ENCODE peak calls at places on chromosomes 4 and X, in five cellular contexts. Y is K562, Z is colonic mucosa, X is PC-3, T is heart right ventricle. U is an unnamed sample.

GRCh38 chr4:159070742-159071141 is 32.1 kb upstream of the RAPGEF2 start:
- DNase-seq in Y (no peak), Z (no peak), X (peak), T (no peak), U (no peak)

GRCh38 chr4:73589261-73589847 is 30.9 kb downstream of the RASSF6 start:
- DNase-seq in Y (no peak), Z (no peak), X (peak), T (no peak), U (no peak)

GRCh38 chrX:22043872-22044271 is 11.7 kb downstream of the PHEX start:
- DNase-seq in Y (no peak), Z (no peak), X (no peak), T (no peak), U (no peak)

GRCh38 chr4:82694892-82695291 is 103.7 kb downstream of the SCD5 start:
- DNase-seq in Y (no peak), Z (no peak), X (no peak), T (no peak), U (no peak)

GRCh38 chr4:6372649-6373525 is 99.5 kb downstream of the PPP2R2C start:
- DNase-seq in Y (peak), Z (no peak), X (peak), T (no peak), U (no peak)

GRCh38 chr4:8110071-8110986 is 48.3 kb downstream of the ABLIM2 start:
- DNase-seq in Y (peak), Z (no peak), X (peak), T (no peak), U (no peak)

GRCh38 chrX:81586091-81586490 is 384.2 kb downstream of the SH3BGRL start:
- DNase-seq in Y (no peak), Z (no peak), X (no peak), T (no peak), U (no peak)

GRCh38 chrX:70231666-70232065 is 2.8 kb upstream of the AWAT1 start:
- DNase-seq in Y (peak), Z (no peak), X (peak), T (no peak), U (no peak)

GRCh38 chrX:71958281-71958675 is 47.6 kb downstream of the NHSL2 start:
- DNase-seq in Y (no peak), Z (no peak), X (no peak), T (no peak), U (no peak)

GRCh38 chr4:93767917-93768316 is 60.6 kb upstream of the ATOH1 start:
- DNase-seq in Y (no peak), Z (no peak), X (no peak), T (no peak), U (no peak)

GRCh38 chr4:173990126-173990878 is 293.2 kb downstream of the FBXO8 start:
- DNase-seq in Y (peak), Z (no peak), X (peak), T (no peak), U (no peak)

GRCh38 chr4:89838005-89838404 is 1.0 kb upstream of the SNCA start:
- DNase-seq in Y (peak), Z (no peak), X (no peak), T (no peak), U (peak)

GRCh38 chr4:98687876-98688275 is 29.5 kb upstream of the TSPAN5 start:
- DNase-seq in Y (no peak), Z (no peak), X (no peak), T (no peak), U (no peak)

GRCh38 chr4:98673978-98674377 is 15.6 kb upstream of the TSPAN5 start:
- DNase-seq in Y (no peak), Z (no peak), X (no peak), T (no peak), U (no peak)

GRCh38 chrX:54495814-54496516 is at the start of gene FGD1:
- DNase-seq in Y (peak), Z (peak), X (peak), T (peak), U (peak)

GRCh38 chr4:26717332-26717731 is 133.4 kb downstream of the TBC1D19 start:
- DNase-seq in Y (no peak), Z (no peak), X (peak), T (no peak), U (no peak)

GRCh38 chr4:48906283-48907173 is at the start of gene OCIAD2:
- DNase-seq in Y (no peak), Z (peak), X (peak), T (peak), U (no peak)
- H3K27ac ChIP-seq in Y (no peak), Z (peak), X (peak), T (peak), U (no peak)

GRCh38 chrX:20212486-20213089 is 54.1 kb downstream of the RPS6KA3 start:
- DNase-seq in Y (no peak), Z (no peak), X (no peak), T (no peak), U (no peak)
- H3K27ac ChIP-seq in Y (no peak), Z (no peak), X (no peak), T (no peak), U (no peak)

GRCh38 chr4:1113311-1114009 is at the start of gene RNF212:
- DNase-seq in Y (no peak), Z (peak), X (no peak), T (peak), U (no peak)
- H3K27ac ChIP-seq in Y (no peak), Z (no peak), X (no peak), T (no peak), U (no peak)

GRCh38 chrX:114582698-114583395 is 1.0 kb upstream of the HTR2C start:
- DNase-seq in Y (no peak), Z (no peak), X (no peak), T (no peak), U (no peak)
- H3K27ac ChIP-seq in Y (no peak), Z (no peak), X (no peak), T (no peak), U (no peak)

GRCh38 chrX:13000311-13000811 is 25.5 kb downstream of the TMSB4X start:
- DNase-seq in Y (no peak), Z (no peak), X (peak), T (no peak), U (peak)
- H3K27ac ChIP-seq in Y (no peak), Z (peak), X (peak), T (peak), U (peak)

GRCh38 chr4:88745175-88745574 is 47.5 kb upstream of the NAP1L5 start:
- DNase-seq in Y (no peak), Z (no peak), X (no peak), T (no peak), U (no peak)

GRCh38 chr4:88747351-88747750 is 49.7 kb upstream of the NAP1L5 start:
- DNase-seq in Y (no peak), Z (no peak), X (no peak), T (no peak), U (no peak)

GRCh38 chr4:88745581-88746163 is 48.0 kb upstream of the NAP1L5 start:
- DNase-seq in Y (no peak), Z (no peak), X (no peak), T (no peak), U (no peak)

GRCh38 chr4:88744609-88745008 is 47.0 kb upstream of the NAP1L5 start:
- DNase-seq in Y (no peak), Z (no peak), X (no peak), T (no peak), U (no peak)

GRCh38 chr4:88746186-88746585 is 48.6 kb upstream of the NAP1L5 start:
- DNase-seq in Y (no peak), Z (no peak), X (no peak), T (no peak), U (no peak)
- H3K27ac ChIP-seq in Y (no peak), Z (no peak), X (no peak), T (peak), U (peak)

GRCh38 chr4:155832664-155833063 is 33.4 kb downstream of the ASIC5 start:
- DNase-seq in Y (no peak), Z (no peak), X (no peak), T (no peak), U (no peak)

GRCh38 chr4:155837203-155837796 is 28.8 kb downstream of the ASIC5 start:
- DNase-seq in Y (no peak), Z (no peak), X (no peak), T (no peak), U (no peak)
- H3K27ac ChIP-seq in Y (no peak), Z (no peak), X (no peak), T (no peak), U (no peak)

GRCh38 chrX:348461-349117 is 30.0 kb upstream of the GTPBP6 start:
- DNase-seq in Y (no peak), Z (no peak), X (no peak), T (no peak), U (no peak)
- H3K27ac ChIP-seq in Y (no peak), Z (no peak), X (no peak), T (peak), U (no peak)

DNA sequence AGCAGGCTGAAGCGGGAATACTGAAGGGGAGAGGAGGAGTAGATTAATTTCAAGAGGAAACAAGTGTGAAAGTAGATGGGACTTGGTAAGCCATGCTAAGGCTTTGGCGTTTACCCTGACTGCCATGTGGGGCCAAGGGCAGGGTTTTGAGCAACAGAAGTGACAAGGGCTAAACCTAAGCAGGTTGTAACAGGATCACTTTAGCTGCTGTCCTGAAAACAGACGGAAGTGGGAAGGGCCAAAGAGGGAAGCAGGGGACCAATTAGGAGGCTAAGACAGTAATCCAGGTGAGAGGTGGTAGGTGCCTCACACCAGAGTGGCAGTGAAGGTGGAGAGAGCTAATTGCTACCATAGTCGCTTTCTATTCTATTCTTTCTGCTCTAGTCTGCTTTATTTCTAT is 166.5 kb downstream of the PJA1 start:
- DNase-seq in Y (no peak), Z (no peak), X (peak), T (no peak), U (no peak)
- H3K27ac ChIP-seq in Y (no peak), Z (peak), X (peak), T (no peak), U (no peak)

DNA sequence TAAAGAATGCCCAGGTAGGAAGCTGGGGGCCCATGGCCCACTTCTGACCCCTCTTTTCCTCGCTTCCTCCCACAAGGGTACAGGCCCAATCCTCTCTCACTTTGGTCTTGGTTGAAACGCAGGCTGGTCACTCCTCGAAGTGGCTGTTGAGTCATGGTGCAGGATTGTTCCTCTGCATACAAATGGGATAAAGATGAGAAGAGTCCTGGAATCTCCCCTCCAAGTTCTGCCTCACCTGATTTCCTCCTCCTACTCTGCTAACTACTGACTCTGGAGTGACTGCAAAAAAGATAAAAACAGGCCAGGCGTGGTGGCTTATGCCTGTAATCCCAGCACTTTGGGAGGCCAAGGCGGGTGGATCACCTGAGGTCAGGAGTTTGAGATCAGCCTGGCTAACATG is 1.7 kb downstream of the WDR45 start:
- DNase-seq in Y (no peak), Z (no peak), X (no peak), T (no peak), U (no peak)
- H3K27ac ChIP-seq in Y (no peak), Z (no peak), X (no peak), T (no peak), U (no peak)